ENCODE peak calls at places on chromosomes 6 and 20, in nine cellular contexts. O is GM19239; J is sciatic nerve; C is ACHN; I is activated naive CD4-positive, alpha-beta T cell; S is activated effector memory CD4-positive, alpha-beta T cell treated with Interleukin-2 at 50 U/mL for 16 hours; X is central memory CD4-positive, alpha-beta T cell; R is H7; Y is activated CD4-positive, CD25-positive, alpha-beta regulatory T cell. A is an unnamed sample.

GRCh38 chr6:51535327-51535726 is 552.1 kb downstream of the PKHD1 start:
- DNase-seq in O (no peak), J (no peak), C (no peak), I (no peak), S (no peak), X (no peak), R (no peak), Y (no peak), A (no peak)

GRCh38 chr6:83442752-83443151 is 11.9 kb upstream of the ME1 start:
- DNase-seq in O (no peak), J (no peak), C (no peak), I (no peak), S (no peak), X (no peak), R (no peak), Y (no peak), A (no peak)

GRCh38 chr6:52507557-52508260 is 69.2 kb downstream of the TRAM2 start:
- DNase-seq in O (no peak), J (no peak), C (no peak), I (no peak), S (no peak), X (no peak), R (no peak), Y (no peak), A (no peak)

GRCh38 chr6:157486632-157487031 is 105.6 kb downstream of the ZDHHC14 start:
- DNase-seq in O (no peak), J (no peak), C (no peak), I (no peak), S (no peak), X (peak), R (no peak), Y (no peak), A (no peak)

GRCh38 chr20:3231889-3232588 is 7.0 kb downstream of the SLC4A11 start:
- DNase-seq in O (no peak), J (no peak), C (no peak), I (no peak), S (no peak), X (no peak), R (no peak), Y (no peak), A (no peak)

GRCh38 chr20:10429443-10429981 is 4.5 kb downstream of the MKKS start:
- DNase-seq in O (no peak), J (no peak), C (no peak), I (no peak), S (no peak), X (no peak), R (no peak), Y (no peak), A (no peak)

GRCh38 chr6:95087394-95088097 is 489.8 kb upstream of the MANEA start:
- DNase-seq in O (no peak), J (no peak), C (peak), I (no peak), S (no peak), X (no peak), R (no peak), Y (no peak), A (no peak)

GRCh38 chr6:11329841-11330765 is 97.6 kb upstream of the NEDD9 start:
- DNase-seq in O (no peak), J (no peak), C (no peak), I (no peak), S (no peak), X (no peak), R (no peak), Y (no peak), A (no peak)

GRCh38 chr6:34053721-34054120 is 92.2 kb downstream of the GRM4 start:
- DNase-seq in O (no peak), J (no peak), C (no peak), I (no peak), S (no peak), X (no peak), R (no peak), Y (no peak), A (no peak)

GRCh38 chr6:3341467-3341866 is 82.7 kb downstream of the PSMG4 start:
- DNase-seq in O (no peak), J (no peak), C (peak), I (no peak), S (no peak), X (no peak), R (no peak), Y (no peak), A (no peak)

GRCh38 chr6:6689413-6690143 is 101.1 kb downstream of the LY86 start:
- DNase-seq in O (no peak), J (no peak), C (no peak), I (no peak), S (no peak), X (no peak), R (no peak), Y (no peak), A (no peak)

GRCh38 chr20:56345911-56346310 is 12.9 kb upstream of the FAM210B start:
- DNase-seq in O (no peak), J (no peak), C (no peak), I (no peak), S (no peak), X (no peak), R (no peak), Y (no peak), A (no peak)

GRCh38 chr6:79077680-79078056 is 386 bp downstream of the PHIP start:
- DNase-seq in O (peak), J (no peak), C (no peak), I (no peak), S (no peak), X (no peak), R (peak), Y (peak), A (peak)

GRCh38 chr6:85706272-85706671 is 63.6 kb upstream of the SYNCRIP start:
- DNase-seq in O (no peak), J (no peak), C (no peak), I (no peak), S (no peak), X (no peak), R (no peak), Y (no peak), A (no peak)

GRCh38 chr6:22954749-22955385 is 385.5 kb downstream of the HDGFL1 start:
- DNase-seq in O (no peak), J (no peak), C (peak), I (no peak), S (no peak), X (no peak), R (no peak), Y (no peak), A (no peak)

GRCh38 chr6:86537311-86537861 is 399.9 kb upstream of the HTR1E start:
- DNase-seq in O (no peak), J (no peak), C (no peak), I (no peak), S (no peak), X (no peak), R (no peak), Y (no peak), A (no peak)

GRCh38 chr6:1498491-1499113 is 109.2 kb downstream of the FOXF2 start:
- DNase-seq in O (no peak), J (no peak), C (no peak), I (no peak), S (no peak), X (no peak), R (peak), Y (no peak), A (no peak)

GRCh38 chr6:166633732-166634535 is 6.9 kb upstream of the RPS6KA2 start:
- DNase-seq in O (no peak), J (no peak), C (no peak), I (no peak), S (no peak), X (no peak), R (no peak), Y (no peak), A (no peak)

GRCh38 chr6:37535701-37536461 is 36.2 kb upstream of the CCDC167 start:
- DNase-seq in O (peak), J (no peak), C (peak), I (peak), S (no peak), X (no peak), R (peak), Y (no peak), A (peak)

GRCh38 chr6:56689663-56690062 is 47.0 kb upstream of the DST start:
- DNase-seq in O (no peak), J (no peak), C (no peak), I (no peak), S (no peak), X (no peak), R (no peak), Y (no peak), A (no peak)

GRCh38 chr6:6951355-6951754 is 156.4 kb upstream of the RREB1 start:
- DNase-seq in O (no peak), J (no peak), C (no peak), I (no peak), S (no peak), X (no peak), R (no peak), Y (no peak), A (no peak)

GRCh38 chr6:23659125-23659524 is 466.9 kb upstream of the NRSN1 start:
- DNase-seq in O (no peak), J (no peak), C (peak), I (no peak), S (no peak), X (no peak), R (peak), Y (no peak), A (no peak)

GRCh38 chr6:43738877-43739641 is 31.0 kb upstream of the VEGFA start:
- DNase-seq in O (no peak), J (peak), C (no peak), I (no peak), S (no peak), X (no peak), R (peak), Y (no peak), A (no peak)

GRCh38 chr20:55052464-55052863 is 577.1 kb downstream of the DOK5 start:
- DNase-seq in O (no peak), J (no peak), C (no peak), I (no peak), S (no peak), X (no peak), R (no peak), Y (no peak), A (no peak)

GRCh38 chr6:44367686-44368085 is 19.8 kb upstream of the CDC5L start:
- DNase-seq in O (no peak), J (no peak), C (no peak), I (no peak), S (no peak), X (no peak), R (no peak), Y (no peak), A (no peak)

GRCh38 chr20:20173269-20173668 is 120.9 kb downstream of the CFAP61 start:
- DNase-seq in O (no peak), J (no peak), C (no peak), I (no peak), S (no peak), X (no peak), R (no peak), Y (no peak), A (no peak)

GRCh38 chr6:37059344-37060194 is 54.1 kb downstream of the FGD2 start:
- DNase-seq in O (no peak), J (no peak), C (peak), I (no peak), S (no peak), X (no peak), R (peak), Y (no peak), A (no peak)

GRCh38 chr20:15642676-15643075 is 930.6 kb downstream of the KIF16B start:
- DNase-seq in O (no peak), J (no peak), C (no peak), I (no peak), S (no peak), X (no peak), R (no peak), Y (no peak), A (no peak)

GRCh38 chr20:1010659-1011058 is 8.5 kb upstream of the RSPO4 start:
- DNase-seq in O (peak), J (no peak), C (no peak), I (no peak), S (no peak), X (no peak), R (no peak), Y (no peak), A (no peak)

GRCh38 chr6:44286285-44286565 is 16.0 kb downstream of the TMEM151B start:
- DNase-seq in O (no peak), J (no peak), C (no peak), I (no peak), S (no peak), X (no peak), R (no peak), Y (no peak), A (no peak)

GRCh38 chr6:107539409-107539808 is 49.5 kb downstream of the SOBP start:
- DNase-seq in O (no peak), J (no peak), C (peak), I (no peak), S (no peak), X (no peak), R (no peak), Y (no peak), A (no peak)

GRCh38 chr6:51514396-51515051 is 572.9 kb downstream of the PKHD1 start:
- DNase-seq in O (no peak), J (no peak), C (no peak), I (no peak), S (no peak), X (no peak), R (no peak), Y (no peak), A (no peak)

GRCh38 chr6:41713161-41713649 is 22.2 kb downstream of the TFEB start:
- DNase-seq in O (no peak), J (no peak), C (peak), I (no peak), S (no peak), X (no peak), R (no peak), Y (no peak), A (no peak)